ENCODE peak calls at places on chromosome 21, in seven cellular contexts. S is left colon; L is SK-N-SH treated with all-trans-retinoic acid at 6 μM for 48 hours; D is GM23338; Q is right cardiac atrium; X is activated CD8-positive, alpha-beta T cell treated with anti-CD3 and anti-CD28 coated beads for 36 hours; G is activated CD4-positive, alpha-beta T cell treated with anti-CD3 and anti-CD28 coated beads for 36 hours. B is an unnamed sample.
A peak's percentile ranks its signal among the peaks of the same experiment; 100 is the strongest.

GRCh38 chr21:34724131-34724856 is 55.5 kb downstream of the CLIC6 start:
- ATAC-seq in Q (no peak), X (no peak), D (no peak), L (no peak), G (no peak), S (peak; percentile 48), B (no peak)

GRCh38 chr21:45826733-45827692 is 154.6 kb upstream of the COL6A1 start:
- ATAC-seq in D (no peak), Q (no peak), G (peak; percentile 82), X (peak; percentile 83), S (no peak), L (no peak), B (no peak)

GRCh38 chr21:45870851-45871615 is 110.5 kb upstream of the COL6A1 start:
- ATAC-seq in Q (no peak), L (no peak), S (no peak), G (no peak), X (no peak), D (no peak), B (no peak)

GRCh38 chr21:33123396-33124120 is 53.6 kb downstream of the OLIG1 start:
- ATAC-seq in X (peak; percentile 55), S (peak; percentile 33), L (no peak), D (no peak), G (peak; percentile 55), Q (no peak), B (no peak)

GRCh38 chr21:29888437-29888836 is 51.4 kb downstream of the GRIK1 start:
- ATAC-seq in Q (no peak), L (no peak), G (no peak), X (no peak), D (no peak), S (no peak), B (no peak)

GRCh38 chr21:42466700-42467612 is 29.1 kb downstream of the RSPH1 start:
- ATAC-seq in S (no peak), Q (peak; percentile 48), X (no peak), D (peak; percentile 64), G (no peak), L (no peak), B (no peak)

GRCh38 chr21:41605178-41605933 is 97.4 kb upstream of the TMPRSS2 start:
- ATAC-seq in S (no peak), D (peak; percentile 58), L (no peak), G (no peak), Q (no peak), X (no peak), B (no peak)

GRCh38 chr21:43930074-43930847 is 65.2 kb downstream of the AGPAT3 start:
- ATAC-seq in G (no peak), D (no peak), S (no peak), X (no peak), Q (no peak), L (no peak), B (no peak)